ENCODE peak calls at places on chromosomes 12 and 14, in nine cellular contexts. Y is C1 segment of cervical spinal cord, F is endothelial cell, Z is substantia nigra, O is Right ventricle myocardium superior, G is Peyer's patch, A is DMS79, I is HT-29, S is NCI-H187. C is an unnamed sample.

GRCh38 chr12:113021500-113021899 is 35.0 kb upstream of the DTX1 start:
- DNase-seq in Y (no peak), F (no peak), Z (no peak), O (no peak), G (no peak), A (no peak), I (no peak), S (no peak), C (no peak)

GRCh38 chr12:89470741-89471504 is 53.7 kb downstream of the GALNT4 start:
- DNase-seq in Y (no peak), F (no peak), Z (no peak), O (no peak), G (no peak), A (no peak), I (peak), S (no peak), C (no peak)

GRCh38 chr12:76847260-76847659 is 31.6 kb downstream of the CSRP2 start:
- DNase-seq in Y (no peak), F (no peak), Z (no peak), O (no peak), G (no peak), A (no peak), I (no peak), S (no peak), C (no peak)

GRCh38 chr12:26631846-26632245 is 201.1 kb downstream of the ITPR2 start:
- DNase-seq in Y (no peak), F (no peak), Z (no peak), O (no peak), G (no peak), A (no peak), I (no peak), S (no peak), C (no peak)

GRCh38 chr14:68777644-68778043 is 15.2 kb downstream of the ZFP36L1 start:
- DNase-seq in Y (no peak), F (no peak), Z (no peak), O (no peak), G (peak), A (no peak), I (no peak), S (no peak), C (no peak)

GRCh38 chr12:106646472-106646871 is 63.7 kb downstream of the RFX4 start:
- DNase-seq in Y (no peak), F (no peak), Z (no peak), O (no peak), G (no peak), A (no peak), I (no peak), S (no peak), C (no peak)

GRCh38 chr12:78120866-78121590 is 290.3 kb downstream of the NAV3 start:
- DNase-seq in Y (no peak), F (no peak), Z (no peak), O (no peak), G (no peak), A (no peak), I (peak), S (no peak), C (no peak)

GRCh38 chr14:66511849-66512248 is 3.9 kb downstream of the GPHN start:
- DNase-seq in Y (no peak), F (no peak), Z (no peak), O (no peak), G (no peak), A (no peak), I (no peak), S (no peak), C (no peak)

GRCh38 chr14:68199465-68200145 is 380.0 kb downstream of the RAD51B start:
- DNase-seq in Y (no peak), F (peak), Z (no peak), O (no peak), G (no peak), A (no peak), I (no peak), S (no peak), C (no peak)

GRCh38 chr12:76360316-76360715 is 12.1 kb upstream of the BBS10 start:
- DNase-seq in Y (no peak), F (no peak), Z (no peak), O (no peak), G (no peak), A (no peak), I (no peak), S (no peak), C (no peak)